ENCODE peak calls at places on chromosome 9, in seven cellular contexts. V is HepG2; J is OCI-LY7; A is Peyer's patch; K is HL-60; X is naive thymus-derived CD4-positive, alpha-beta T cell; E is tibial artery. F is an unnamed sample.

GRCh38 chr9:35910613-35911488 is 1.6 kb downstream of the SPAAR start:
- DNase-seq in X (no peak), J (peak; percentile 67), K (peak; percentile 34), V (peak; percentile 58), A (peak; percentile 75), E (no peak), F (peak; percentile 69)

GRCh38 chr9:27247756-27248155 is 49.2 kb downstream of the EQTN start:
- DNase-seq in X (no peak), V (peak; percentile 28), J (peak; percentile 23), E (no peak), K (peak; percentile 1), A (no peak), F (no peak)

GRCh38 chr9:98500337-98500919 is 208.3 kb downstream of the GABBR2 start:
- DNase-seq in K (no peak), V (no peak), X (no peak), J (no peak), A (no peak), E (no peak), F (no peak)

GRCh38 chr9:128554155-128554862 is 1.9 kb downstream of the SPTAN1 start:
- DNase-seq in A (no peak), K (no peak), E (peak; percentile 70), X (no peak), V (peak; percentile 85), J (peak; percentile 62), F (no peak)

GRCh38 chr9:30932226-30932625 is 1452.2 kb upstream of the ACO1 start:
- DNase-seq in E (no peak), J (no peak), K (no peak), V (no peak), X (no peak), A (no peak), F (no peak)

GRCh38 chr9:3359778-3360177 is 166.0 kb downstream of the RFX3 start:
- DNase-seq in V (no peak), A (no peak), J (no peak), E (no peak), K (no peak), X (no peak), F (no peak)

GRCh38 chr9:123725389-123725788 is 204.5 kb downstream of the DENND1A start:
- DNase-seq in E (no peak), V (no peak), X (no peak), K (no peak), J (no peak), A (no peak), F (no peak)

GRCh38 chr9:135342206-135343130 is 137.1 kb upstream of the PPP1R26 start:
- DNase-seq in V (no peak), J (no peak), K (no peak), X (no peak), E (no peak), A (peak; percentile 35), F (peak; percentile 58)

GRCh38 chr9:36492849-36493248 is 79.8 kb upstream of the MELK start:
- DNase-seq in A (no peak), K (no peak), V (no peak), J (no peak), X (no peak), E (no peak), F (no peak)

GRCh38 chr9:5269249-5269715 is 35.2 kb downstream of the RLN2 start:
- DNase-seq in E (no peak), A (no peak), V (peak; percentile 38), J (no peak), K (no peak), X (no peak), F (no peak)

GRCh38 chr9:110208031-110208430 is at the start of gene C9orf152:
- DNase-seq in A (peak; percentile 64), X (no peak), J (no peak), V (no peak), K (no peak), E (no peak), F (peak; percentile 82)

GRCh38 chr9:26375448-26375847 is 517.2 kb downstream of the CAAP1 start:
- DNase-seq in A (no peak), V (no peak), J (no peak), E (no peak), X (no peak), K (no peak), F (no peak)

GRCh38 chr9:128556276-128556675 is 3.9 kb downstream of the SPTAN1 start:
- DNase-seq in X (no peak), V (no peak), E (no peak), K (no peak), A (no peak), J (no peak), F (no peak)

GRCh38 chr9:118929317-118929716 is 439.9 kb downstream of the BRINP1 start:
- DNase-seq in K (no peak), J (no peak), A (no peak), E (no peak), V (no peak), X (no peak), F (no peak)

GRCh38 chr9:137077010-137077747 is at the start of gene UAP1L1:
- DNase-seq in K (no peak), X (peak; percentile 71), J (peak; percentile 64), E (peak; percentile 88), A (peak; percentile 74), V (no peak), F (peak; percentile 93)

GRCh38 chr9:99431103-99431502 is 209.0 kb downstream of the SEC61B start:
- DNase-seq in X (no peak), A (no peak), E (no peak), K (no peak), V (no peak), J (no peak), F (no peak)

GRCh38 chr9:79581388-79581787 is 9.6 kb downstream of the TLE4 start:
- DNase-seq in V (no peak), A (no peak), K (no peak), X (no peak), J (no peak), E (no peak), F (no peak)

GRCh38 chr9:107720511-107720910 is 230.9 kb upstream of the KLF4 start:
- DNase-seq in A (no peak), E (no peak), K (no peak), V (no peak), X (no peak), J (no peak), F (no peak)

GRCh38 chr9:131522257-131523085 is 8.6 kb downstream of the UCK1 start:
- DNase-seq in A (no peak), K (no peak), V (no peak), X (no peak), E (no peak), J (no peak), F (no peak)

GRCh38 chr9:131521822-131522221 is 9.2 kb downstream of the UCK1 start:
- DNase-seq in A (no peak), K (no peak), J (no peak), V (no peak), E (no peak), X (no peak), F (no peak)

GRCh38 chr9:131524578-131525315 is 6.3 kb downstream of the UCK1 start:
- DNase-seq in X (no peak), A (no peak), J (no peak), V (no peak), K (no peak), E (no peak), F (no peak)

GRCh38 chr9:131523086-131523388 is 8.0 kb downstream of the UCK1 start:
- DNase-seq in X (no peak), K (no peak), A (no peak), J (no peak), E (no peak), V (no peak), F (no peak)

GRCh38 chr9:131523451-131524435 is 7.3 kb downstream of the UCK1 start:
- DNase-seq in A (no peak), X (no peak), J (no peak), E (no peak), V (no peak), K (no peak), F (no peak)
- H3K27ac ChIP-seq in A (no peak overlapping the region), X (no peak overlapping the region), J (no peak overlapping the region), E (no peak overlapping the region), V (no peak overlapping the region), K (no peak overlapping the region), F (no peak overlapping the region)

DNA sequence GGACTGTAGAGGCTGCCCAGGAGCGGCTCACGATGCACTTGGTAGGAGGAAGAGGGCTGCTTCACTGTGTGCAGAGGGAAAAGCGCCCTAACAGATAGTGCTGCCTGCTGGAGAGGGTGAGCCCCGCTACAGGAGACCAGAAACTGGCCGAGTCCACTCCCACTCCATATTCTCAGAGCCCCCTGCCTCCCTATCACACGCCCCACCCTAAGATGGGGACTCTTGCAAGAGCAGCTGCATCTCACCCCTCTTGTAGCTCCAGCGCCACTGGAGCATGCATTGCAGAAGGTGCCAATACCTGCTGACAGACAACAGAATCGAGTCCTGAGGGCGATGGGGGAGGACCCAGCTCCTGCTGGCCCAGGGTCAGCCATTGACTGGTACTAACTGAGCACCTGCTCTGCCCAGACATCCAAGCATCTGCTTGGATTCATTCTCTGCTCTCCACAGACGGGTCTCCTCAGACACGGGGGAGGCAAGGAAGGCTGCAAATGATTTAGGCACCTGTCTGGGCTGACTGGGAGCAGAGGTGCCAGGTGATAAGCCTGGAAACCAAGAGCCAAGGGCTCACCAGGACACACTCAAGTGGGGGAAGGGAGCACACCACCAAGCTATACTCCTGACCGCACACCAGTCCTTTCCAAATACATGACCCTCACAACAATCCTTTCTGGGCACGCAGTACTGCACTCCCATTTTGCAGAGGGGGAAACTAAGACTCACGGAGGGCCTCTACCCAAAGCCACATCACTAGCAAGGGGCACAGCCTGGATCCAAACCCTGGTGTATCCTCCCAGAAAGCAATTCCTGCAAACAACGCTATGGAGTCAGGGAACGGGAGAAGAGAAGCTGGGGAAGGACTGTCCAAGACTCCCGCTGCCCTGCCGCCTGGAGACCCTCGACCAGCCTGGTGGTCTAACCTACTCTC is 1.6 kb downstream of the BICD2 start:
- DNase-seq in K (peak; percentile 44), E (no peak), V (no peak), X (no peak), A (no peak), J (peak; percentile 51), F (no peak)
- H3K27ac ChIP-seq in K (peak overlapping the region; percentile 78), E (peak overlapping the region; percentile 84), V (peak overlapping the region; percentile 51), X (peak overlapping the region; percentile 80), A (peak overlapping the region; percentile 87), J (peak overlapping the region; percentile 31), F (peak overlapping the region; percentile 85)

DNA sequence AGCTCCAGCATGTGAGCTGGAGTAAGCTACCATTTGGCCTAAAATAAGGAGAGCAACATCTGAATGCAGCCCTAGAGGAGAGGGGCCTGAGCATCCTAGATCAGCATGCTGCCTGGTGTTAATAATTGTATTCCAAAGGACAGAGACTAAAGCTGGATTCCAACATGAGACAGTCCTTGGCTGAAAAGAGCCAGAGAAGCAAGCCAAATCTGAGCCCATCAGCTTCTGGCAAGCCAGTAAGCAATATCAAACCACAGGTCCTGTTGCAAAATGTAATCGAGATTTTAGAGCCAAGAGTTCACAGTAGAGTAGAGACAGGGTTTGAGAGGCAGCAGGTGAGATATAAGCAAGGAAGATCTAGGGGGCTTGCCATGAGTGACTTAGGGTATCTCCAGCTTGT is 42.3 kb upstream of the DMAC1 start:
- DNase-seq in A (no peak), J (no peak), V (no peak), X (no peak), E (no peak), K (no peak), F (no peak)
- H3K27ac ChIP-seq in A (no peak overlapping the region), J (no peak overlapping the region), V (no peak overlapping the region), X (no peak overlapping the region), E (no peak overlapping the region), K (no peak overlapping the region), F (no peak overlapping the region)

DNA sequence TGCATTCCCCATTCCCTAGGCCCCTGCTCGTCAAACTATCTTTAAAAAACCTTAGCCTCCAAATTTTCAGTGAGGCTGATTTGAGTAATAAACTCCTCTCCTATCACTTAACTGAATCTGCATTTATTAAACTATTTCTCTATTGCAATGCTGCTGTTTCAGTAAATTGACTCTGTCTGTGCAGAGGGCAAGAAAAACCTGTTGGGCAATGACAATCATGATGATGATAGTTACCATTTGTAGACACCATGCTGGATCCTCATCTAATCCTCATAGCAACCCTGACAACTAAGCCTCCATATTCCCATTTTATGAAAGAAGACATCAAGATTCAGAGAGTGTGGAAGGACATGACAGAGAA is 212.9 kb downstream of the TRIM32 start:
- DNase-seq in K (no peak), J (no peak), E (no peak), A (no peak), V (no peak), X (no peak), F (no peak)
- H3K27ac ChIP-seq in K (no peak overlapping the region), J (no peak overlapping the region), E (no peak overlapping the region), A (no peak overlapping the region), V (no peak overlapping the region), X (no peak overlapping the region), F (no peak overlapping the region)